ENCODE peak calls at places on chromosomes 12 and 14, in six cellular contexts. M is IMR-90, F is fibroblast of lung, W is HCT116, A is heart right ventricle, X is AG10803. L is an unnamed sample.

GRCh38 chr12:64175254-64175945 is 46.7 kb downstream of the KICS2 start:
- DNase-seq in M (no peak), F (no peak), W (no peak), A (no peak), X (peak; percentile 89), L (no peak)

GRCh38 chr14:81326451-81326850 is 73.7 kb downstream of the STON2 start:
- DNase-seq in M (no peak), F (no peak), W (no peak), A (no peak), X (no peak), L (no peak)

GRCh38 chr12:9114946-9115345 is 773 bp downstream of the A2M start:
- DNase-seq in M (no peak), F (no peak), W (no peak), A (no peak), X (no peak), L (no peak)

GRCh38 chr14:106848330-106849121 is 1322.1 kb downstream of the TMEM121 start:
- DNase-seq in M (no peak), F (peak; percentile 0), W (no peak), A (no peak), X (no peak), L (no peak)

GRCh38 chr12:123106640-123107359 is 44.1 kb downstream of the PITPNM2 start:
- DNase-seq in M (no peak), F (no peak), W (no peak), A (no peak), X (no peak), L (no peak)

GRCh38 chr14:81319314-81319713 is 80.8 kb downstream of the STON2 start:
- DNase-seq in M (no peak), F (no peak), W (no peak), A (no peak), X (no peak), L (no peak)

GRCh38 chr14:85566603-85567002 is 36.7 kb downstream of the FLRT2 start:
- DNase-seq in M (peak; percentile 92), F (peak; percentile 83), W (no peak), A (no peak), X (peak; percentile 83), L (no peak)

GRCh38 chr12:52768479-52769200 is 8.5 kb downstream of the KRT76 start:
- DNase-seq in M (no peak), F (no peak), W (no peak), A (no peak), X (no peak), L (no peak)

GRCh38 chr12:24297516-24297915 is 348.0 kb upstream of the SOX5 start:
- DNase-seq in M (no peak), F (peak; percentile 23), W (no peak), A (no peak), X (no peak), L (no peak)

GRCh38 chr14:100698066-100698465 is 28.6 kb upstream of the DLK1 start:
- DNase-seq in M (no peak), F (no peak), W (no peak), A (no peak), X (no peak), L (no peak)

GRCh38 chr14:100857196-100857922 is 31.4 kb downstream of the MEG3 start:
- DNase-seq in M (no peak), F (no peak), W (no peak), A (no peak), X (no peak), L (no peak)

DNA sequence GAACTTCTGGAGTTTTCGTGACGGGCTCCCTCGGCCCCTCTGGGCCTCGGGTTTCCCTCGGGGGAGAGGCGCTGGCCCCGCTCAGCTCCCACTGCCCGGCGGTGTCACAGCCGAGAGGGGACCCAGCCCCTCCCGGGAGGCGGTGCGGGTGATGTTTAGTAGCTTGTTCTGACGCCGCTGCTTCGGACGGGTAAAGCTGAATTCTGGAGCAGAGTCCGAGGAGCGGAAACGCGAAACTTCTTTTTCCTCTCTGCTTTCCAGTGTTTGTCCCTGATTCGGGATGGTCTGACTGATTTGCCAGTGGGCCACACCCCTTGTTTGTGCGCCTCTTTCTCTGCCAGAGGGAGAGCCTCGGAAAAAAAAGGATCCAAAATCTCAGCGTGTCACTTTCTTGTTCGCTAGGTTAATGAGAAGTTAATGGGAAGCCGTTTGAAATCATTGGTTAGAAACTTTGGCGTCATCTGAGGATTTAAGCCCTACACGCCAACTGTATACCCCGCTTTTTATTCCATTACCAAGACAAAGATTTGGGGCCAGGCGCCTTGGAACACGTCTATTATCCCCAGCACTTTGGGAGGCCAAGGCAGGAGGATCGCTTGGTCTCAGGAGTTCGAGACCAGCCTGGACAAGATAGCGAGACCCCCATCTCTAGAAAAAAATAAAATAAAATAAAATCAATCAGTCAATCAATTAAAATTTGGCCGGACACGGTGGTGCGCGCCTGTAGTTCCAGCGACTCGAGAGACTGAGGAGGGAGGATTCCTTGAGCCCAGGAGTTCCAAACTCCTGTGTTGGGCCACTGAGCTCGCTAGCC is 756 bp downstream of the TULP3 start:
- DNase-seq in M (peak; percentile 61), F (peak; percentile 60), W (no peak), A (peak; percentile 50), X (peak; percentile 69), L (peak; percentile 58)
- H3K4me3 ChIP-seq in M (peak overlapping the region; percentile 78), F (peak overlapping the region; percentile 89), W (peak overlapping the region; percentile 95), A (peak overlapping the region; percentile 84), X (peak overlapping the region; percentile 96), L (peak overlapping the region; percentile 96)

DNA sequence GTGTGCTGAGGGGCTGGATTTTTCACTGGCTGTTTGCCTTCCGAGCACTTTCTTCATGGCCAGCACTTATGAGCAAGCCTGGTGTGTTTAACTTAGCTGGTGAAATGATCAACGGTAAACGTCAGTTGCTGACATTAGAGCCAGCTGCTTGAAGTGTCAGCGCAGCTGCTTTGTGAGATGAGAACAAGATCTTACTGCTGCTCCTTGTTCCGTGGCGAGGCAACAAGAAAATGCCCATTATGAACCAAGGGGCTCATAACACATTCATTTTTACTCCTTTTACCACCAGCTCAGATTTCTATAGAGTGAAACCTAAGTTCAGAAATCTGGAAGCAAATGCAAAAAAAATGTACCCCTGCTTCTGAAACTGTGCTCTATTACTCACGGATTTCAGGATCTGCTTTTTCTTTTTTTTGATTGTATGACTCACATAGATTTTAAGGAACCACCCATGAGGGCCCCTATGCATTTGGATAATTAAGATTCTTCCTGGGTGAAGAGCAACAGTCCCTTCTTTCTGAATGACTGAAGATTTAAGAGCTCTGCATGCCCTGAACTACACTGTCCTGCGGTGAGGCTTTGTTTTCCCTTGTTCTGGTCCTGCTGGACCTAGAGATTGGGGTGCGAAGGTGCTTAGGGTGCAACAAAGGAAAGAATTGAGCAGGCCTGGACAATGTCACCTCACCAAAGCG is 74.3 kb upstream of the CPM start:
- DNase-seq in M (peak; percentile 97), F (peak; percentile 83), W (no peak), A (no peak), X (peak; percentile 73), L (peak; percentile 63)
- H3K4me3 ChIP-seq in M (peak overlapping the region; percentile 35), F (peak overlapping the region; percentile 62), W (no peak overlapping the region), A (no peak overlapping the region), X (peak overlapping the region; percentile 31), L (peak overlapping the region; percentile 16)

DNA sequence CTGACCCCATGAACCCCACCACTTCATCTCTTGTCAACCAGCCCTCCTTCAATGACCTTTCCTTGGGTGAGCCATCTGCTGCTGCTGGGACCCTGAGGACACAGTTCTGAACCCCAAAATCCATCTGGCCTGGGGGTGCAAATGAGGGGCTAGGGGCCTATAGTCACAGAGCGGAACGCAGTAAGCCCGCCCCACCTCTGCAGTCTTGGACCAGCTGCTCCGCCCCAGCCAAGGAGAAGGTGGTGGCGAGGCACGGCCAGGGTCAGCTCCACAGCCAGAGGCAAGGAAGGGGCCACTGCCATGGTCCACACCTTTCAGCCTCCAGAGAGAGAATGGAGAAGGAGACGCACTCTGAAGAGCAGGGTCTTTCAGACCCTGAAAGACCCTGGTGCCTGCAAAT is 5.1 kb downstream of the TMEM179 start:
- DNase-seq in M (no peak), F (no peak), W (no peak), A (peak; percentile 2), X (no peak), L (no peak)
- H3K4me3 ChIP-seq in M (no peak overlapping the region), F (no peak overlapping the region), W (no peak overlapping the region), A (no peak overlapping the region), X (no peak overlapping the region), L (no peak overlapping the region)

GRCh38 chr12:57738661-57739237 is at the start of gene AGAP2:
- DNase-seq in M (no peak), F (peak; percentile 27), W (no peak), A (no peak), X (no peak), L (no peak)
- H3K4me3 ChIP-seq in M (peak within 1 kb of the TSS; percentile 31), F (no peak within 1 kb of the TSS), W (no peak within 1 kb of the TSS), A (peak within 1 kb of the TSS; percentile 40), X (peak within 1 kb of the TSS; percentile 15), L (peak within 1 kb of the TSS; percentile 9)